ENCODE peak calls at places on chromosomes 16 and 17, in eight cellular contexts. Y is left ventricle myocardium inferior, S is psoas muscle, T is pancreas, I is H1, N is foreskin keratinocyte, F is uterus, P is coronary artery. M is an unnamed sample.

GRCh38 chr16:55437627-55438026 is 41.4 kb upstream of the MMP2 start:
- DNase-seq in I (no peak), P (no peak), S (no peak), Y (no peak), F (no peak), T (no peak), N (peak; percentile 83), M (no peak)

GRCh38 chr17:10600551-10600950 is 51.1 kb upstream of the MYH2 start:
- DNase-seq in T (no peak), N (peak; percentile 46), Y (no peak), S (no peak), F (no peak), I (no peak), P (no peak), M (no peak)

GRCh38 chr16:49701867-49702494 is 153.9 kb downstream of the ZNF423 start:
- DNase-seq in T (no peak), I (no peak), S (peak; percentile 88), F (peak; percentile 84), Y (peak; percentile 76), P (peak; percentile 80), N (no peak), M (no peak)

GRCh38 chr16:58417035-58417434 is 24.8 kb downstream of the GINS3 start:
- DNase-seq in Y (no peak), F (no peak), T (no peak), I (no peak), S (no peak), N (no peak), P (no peak), M (no peak)

GRCh38 chr16:17475104-17475503 is 4.3 kb upstream of the XYLT1 start:
- DNase-seq in S (no peak), I (no peak), Y (no peak), N (no peak), T (no peak), P (no peak), F (no peak), M (no peak)

GRCh38 chr17:56608941-56609340 is 15.4 kb downstream of the NOG start:
- DNase-seq in I (no peak), S (no peak), P (no peak), Y (no peak), N (no peak), F (no peak), T (no peak), M (no peak)

GRCh38 chr17:71938340-71939010 is 182.3 kb upstream of the SOX9 start:
- DNase-seq in I (no peak), N (no peak), Y (no peak), F (no peak), P (no peak), T (no peak), S (no peak), M (no peak)

GRCh38 chr16:82846806-82847205 is 220.0 kb downstream of the CDH13 start:
- DNase-seq in T (no peak), P (no peak), Y (no peak), N (peak; percentile 48), I (no peak), F (no peak), S (no peak), M (no peak)

GRCh38 chr16:72475688-72476087 is 303.7 kb upstream of the PMFBP1 start:
- DNase-seq in N (no peak), I (no peak), Y (no peak), T (no peak), F (no peak), P (no peak), S (no peak), M (no peak)

GRCh38 chr17:78723001-78723796 is 58.9 kb downstream of the CYTH1 start:
- DNase-seq in T (no peak), S (peak; percentile 68), P (no peak), F (peak; percentile 53), N (no peak), I (no peak), Y (peak; percentile 41), M (no peak)

GRCh38 chr17:18006495-18007239 is 32.3 kb downstream of the ATPAF2 start:
- DNase-seq in T (no peak), F (no peak), P (no peak), N (no peak), I (no peak), Y (no peak), S (peak; percentile 32), M (no peak)

GRCh38 chr17:18005496-18005895 is 32.8 kb downstream of the DRC3 start:
- DNase-seq in F (no peak), S (peak; percentile 4), I (no peak), P (no peak), N (no peak), T (no peak), Y (no peak), M (no peak)

GRCh38 chr17:18002171-18002570 is 29.5 kb downstream of the DRC3 start:
- DNase-seq in T (no peak), P (no peak), I (no peak), N (no peak), F (no peak), S (no peak), Y (no peak), M (no peak)

GRCh38 chr17:18004345-18004744 is 31.7 kb downstream of the DRC3 start:
- DNase-seq in S (peak; percentile 23), P (no peak), Y (no peak), N (no peak), I (no peak), T (no peak), F (no peak), M (no peak)

DNA sequence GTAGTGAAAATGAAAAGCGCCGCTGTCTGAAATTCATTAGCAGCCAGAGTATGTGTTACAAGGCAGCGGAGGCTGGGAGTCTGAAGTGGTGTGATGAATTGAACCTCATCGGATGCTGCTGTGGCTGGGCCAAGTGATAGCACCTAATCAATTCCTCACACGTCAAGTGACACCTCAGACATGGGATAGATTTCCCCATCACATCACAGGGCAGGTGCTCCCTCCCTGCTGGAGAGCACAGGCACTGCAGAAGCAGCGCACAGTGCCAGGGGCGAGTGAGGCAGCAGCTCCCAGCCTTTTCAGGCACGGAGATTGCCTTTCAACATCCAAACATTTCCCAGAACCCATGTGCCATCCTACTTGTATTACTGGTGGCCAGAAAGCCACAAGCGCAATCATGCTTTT is 32.2 kb downstream of the DRC3 start:
- DNase-seq in P (no peak), S (peak; percentile 78), F (no peak), T (no peak), I (no peak), Y (no peak), N (no peak), M (no peak)
- TF ChIP-seq CTCF in P (no peak), S (peak; percentile 62), F (no peak), T (no peak), I (peak; percentile 70), Y (peak; percentile 62), N (peak; percentile 43), M (no peak)

DNA sequence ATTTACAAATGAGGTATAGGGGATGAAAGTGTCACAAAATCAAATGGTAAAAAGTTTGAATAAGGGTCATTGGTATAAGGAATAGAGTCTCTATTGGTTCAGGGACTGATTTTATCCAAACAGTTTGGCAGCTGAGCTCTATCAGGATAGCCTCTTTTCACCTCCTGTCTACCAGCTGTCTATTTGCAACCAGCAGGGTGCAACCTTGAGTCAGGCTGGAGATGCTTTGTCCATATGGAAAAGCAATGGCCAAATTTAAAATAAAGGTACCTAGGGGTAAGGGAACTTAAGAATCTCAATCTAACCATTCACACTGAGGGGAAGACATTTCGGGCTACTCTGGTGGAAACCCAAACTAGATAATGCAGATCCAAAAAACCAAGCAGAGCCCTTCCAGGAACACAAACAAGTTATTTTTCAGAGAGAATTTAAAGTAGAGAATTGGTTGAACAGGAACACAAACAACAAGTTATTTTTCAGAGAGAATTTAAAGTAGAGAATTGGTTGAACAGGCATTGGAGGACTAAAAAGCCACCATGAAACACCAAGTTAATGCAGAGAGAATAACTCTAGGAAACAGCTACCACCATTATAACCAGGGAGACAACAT is 12.6 kb upstream of the CA10 start:
- DNase-seq in P (no peak), Y (no peak), T (no peak), I (no peak), F (no peak), N (peak; percentile 36), S (no peak), M (no peak)
- TF ChIP-seq CTCF in P (no peak), Y (no peak), T (no peak), I (peak; percentile 72), F (no peak), N (peak; percentile 80), S (peak; percentile 38), M (no peak)

GRCh38 chr17:29573871-29574731 is 5.6 kb downstream of the TP53I13 start:
- DNase-seq in N (no peak), T (no peak), P (no peak), I (no peak), F (no peak), Y (peak; percentile 13), S (no peak), M (no peak)

GRCh38 chr17:29571883-29572681 is 3.6 kb downstream of the TP53I13 start:
- DNase-seq in P (peak; percentile 72), I (no peak), Y (peak; percentile 35), T (peak; percentile 18), F (peak; percentile 31), N (no peak), S (no peak), M (no peak)

GRCh38 chr17:29573558-29573870 is 5.0 kb downstream of the TP53I13 start:
- DNase-seq in I (no peak), P (peak; percentile 76), F (no peak), S (no peak), Y (peak; percentile 9), N (no peak), T (no peak), M (no peak)

GRCh38 chr17:29571486-29571882 is 3.0 kb downstream of the TP53I13 start:
- DNase-seq in Y (no peak), I (no peak), P (no peak), T (peak; percentile 12), F (no peak), S (no peak), N (no peak), M (no peak)

DNA sequence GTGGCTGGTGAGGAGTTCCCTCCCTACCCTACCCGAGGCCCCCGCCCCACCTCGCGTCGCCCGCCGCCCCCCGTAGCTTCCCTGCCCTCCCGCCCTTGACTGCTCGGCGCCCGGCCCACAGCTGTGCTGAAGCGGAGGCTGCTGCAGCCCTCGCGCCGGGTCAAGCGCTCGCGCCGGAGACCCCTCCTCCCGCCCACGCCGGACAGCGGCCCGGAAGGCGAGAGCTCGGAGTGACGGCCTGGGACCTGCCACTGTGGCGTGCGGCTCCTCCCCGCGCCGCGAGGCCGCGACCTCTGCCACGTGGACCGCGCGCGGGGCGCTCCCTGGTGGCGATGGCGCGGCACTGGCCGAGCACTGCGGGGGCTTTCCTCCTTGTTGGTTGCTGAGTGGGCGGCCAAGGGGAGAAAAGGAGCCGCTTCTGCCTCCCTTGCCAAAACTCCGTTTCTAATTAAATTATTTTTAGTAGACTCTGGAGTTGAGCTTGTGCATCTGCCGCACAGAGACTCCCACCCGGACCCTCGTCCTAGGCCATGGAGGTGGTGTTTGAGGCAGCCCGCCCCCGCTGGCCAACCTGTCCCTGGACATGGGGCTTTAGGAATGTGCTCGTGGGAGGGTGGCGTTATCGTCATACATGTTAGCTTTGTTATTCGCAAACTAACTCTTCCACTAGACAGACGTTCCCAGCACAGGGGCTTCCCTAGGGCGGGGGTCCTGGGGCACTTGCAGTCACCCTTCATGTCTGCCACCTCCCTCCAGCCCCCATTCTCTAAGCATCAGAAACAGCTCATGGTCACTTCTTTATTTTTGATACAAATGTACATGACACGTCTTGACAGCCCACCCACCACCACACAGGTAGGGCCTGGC is 4.4 kb downstream of the TP53I13 start:
- DNase-seq in T (no peak), S (peak; percentile 84), P (peak; percentile 75), F (peak; percentile 69), N (no peak), I (no peak), Y (peak; percentile 73), M (no peak)
- TF ChIP-seq CTCF in T (peak; percentile 44), S (peak; percentile 74), P (peak; percentile 76), F (peak; percentile 81), N (peak; percentile 64), I (peak; percentile 66), Y (peak; percentile 88), M (peak; percentile 54)

GRCh38 chr16:600781-601180 is 10.9 kb downstream of the RAB40C start:
- DNase-seq in Y (no peak), F (no peak), I (no peak), P (no peak), N (no peak), S (no peak), T (no peak), M (no peak)
- TF ChIP-seq CTCF in Y (no peak), F (no peak), I (peak; percentile 67), P (no peak), N (peak; percentile 55), S (no peak), T (no peak), M (no peak)